ENCODE peak calls at places on chromosomes 11 and 22, in six cellular contexts. I, X, R, Z, Q and W are unnamed samples.

GRCh38 chr11:93822359-93822758 is 28.1 kb downstream of the VSTM5 start:
- DNase-seq in I (no peak), X (no peak), R (no peak), Z (no peak), Q (no peak), W (no peak)

GRCh38 chr11:37504925-37505324 is 906.9 kb upstream of the RAG2 start:
- DNase-seq in I (no peak), X (no peak), R (no peak), Z (no peak), Q (no peak), W (no peak)

GRCh38 chr11:30155428-30155827 is 75.4 kb upstream of the FSHB start:
- DNase-seq in I (no peak), X (no peak), R (no peak), Z (no peak), Q (no peak), W (no peak)

GRCh38 chr11:96061730-96062524 is 138.0 kb upstream of the MTMR2 start:
- DNase-seq in I (no peak), X (no peak), R (no peak), Z (no peak), Q (peak; percentile 56), W (no peak)

GRCh38 chr11:116701297-116701801 is 71.4 kb downstream of the BUD13 start:
- DNase-seq in I (no peak), X (no peak), R (no peak), Z (no peak), Q (no peak), W (no peak)

GRCh38 chr22:38531251-38531956 is 25.3 kb upstream of the DDX17 start:
- DNase-seq in I (no peak), X (no peak), R (no peak), Z (no peak), Q (no peak), W (no peak)

GRCh38 chr11:76669901-76670474 is 559 bp downstream of the LRRC32 start:
- DNase-seq in I (no peak), X (no peak), R (no peak), Z (no peak), Q (no peak), W (peak; percentile 14)

GRCh38 chr11:2084721-2085120 is 54.5 kb downstream of the IGF2 start:
- DNase-seq in I (no peak), X (no peak), R (no peak), Z (no peak), Q (no peak), W (no peak)

GRCh38 chr11:15625691-15626090 is 511.0 kb downstream of the INSC start:
- DNase-seq in I (no peak), X (no peak), R (no peak), Z (no peak), Q (no peak), W (no peak)

GRCh38 chr11:2214527-2215229 is 43.1 kb upstream of the TH start:
- DNase-seq in I (no peak), X (peak; percentile 3), R (no peak), Z (no peak), Q (peak; percentile 16), W (no peak)

GRCh38 chr22:33427461-33427860 is 369.3 kb upstream of the SYN3 start:
- DNase-seq in I (no peak), X (no peak), R (no peak), Z (no peak), Q (no peak), W (no peak)

GRCh38 chr22:29702931-29703594 is 16.7 kb upstream of the CABP7 start:
- DNase-seq in I (no peak), X (no peak), R (no peak), Z (no peak), Q (no peak), W (no peak)

GRCh38 chr11:59615637-59616395 is at the start of gene OSBP:
- DNase-seq in I (peak; percentile 86), X (peak; percentile 99), R (peak; percentile 100), Z (peak; percentile 100), Q (peak; percentile 99), W (peak; percentile 89)

GRCh38 chr11:77779935-77780334 is 40.6 kb downstream of the RSF1 start:
- DNase-seq in I (no peak), X (no peak), R (no peak), Z (no peak), Q (peak; percentile 29), W (no peak)

GRCh38 chr11:34309970-34310369 is 47.8 kb downstream of the ABTB2 start:
- DNase-seq in I (no peak), X (no peak), R (no peak), Z (no peak), Q (peak; percentile 38), W (no peak)

GRCh38 chr11:34311126-34311525 is 46.7 kb downstream of the ABTB2 start:
- DNase-seq in I (no peak), X (no peak), R (no peak), Z (no peak), Q (no peak), W (no peak)

GRCh38 chr11:34314176-34314575 is 43.6 kb downstream of the ABTB2 start:
- DNase-seq in I (no peak), X (no peak), R (no peak), Z (no peak), Q (no peak), W (no peak)

GRCh38 chr11:34315006-34315793 is 42.6 kb downstream of the ABTB2 start:
- DNase-seq in I (no peak), X (no peak), R (no peak), Z (no peak), Q (no peak), W (no peak)

GRCh38 chr11:34313099-34313517 is 44.7 kb downstream of the ABTB2 start:
- DNase-seq in I (peak; percentile 31), X (no peak), R (no peak), Z (peak; percentile 40), Q (no peak), W (peak; percentile 45)
- TF ChIP-seq TAF1 in I (no peak), X (no peak), R (no peak), Z (no peak), Q (no peak), W (no peak)

DNA sequence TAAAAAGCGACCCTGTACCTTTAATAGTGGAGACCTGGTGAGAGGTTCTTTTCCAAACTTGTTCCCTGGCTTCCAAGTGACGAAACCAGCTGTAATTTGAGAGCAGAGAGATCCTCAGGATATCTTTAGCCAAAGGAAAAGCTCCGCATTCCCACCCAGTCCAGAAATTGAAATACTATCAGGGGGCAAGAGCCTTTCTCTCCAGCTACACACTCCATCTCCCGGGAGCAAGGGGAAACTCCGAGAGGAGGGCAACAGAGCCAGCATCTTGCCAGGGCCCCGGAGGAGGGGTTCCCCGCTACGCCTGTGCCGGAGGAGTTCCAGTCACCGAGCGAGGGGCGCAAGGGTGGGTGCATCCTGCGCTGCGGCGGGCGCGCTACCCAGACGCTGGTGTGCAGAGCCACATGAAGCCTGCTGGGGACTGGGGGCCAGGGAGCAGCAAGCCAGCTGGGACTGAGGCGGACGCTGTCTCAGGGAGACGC is at the start of gene FIBIN:
- DNase-seq in I (no peak), X (no peak), R (no peak), Z (no peak), Q (no peak), W (no peak)
- TF ChIP-seq POLR2AphosphoS5 in I (no peak), X (no peak), R (no peak), Z (no peak), Q (no peak), W (no peak)

GRCh38 chr11:68127791-68128681 is 6.8 kb upstream of the CHKA start:
- DNase-seq in I (no peak), X (peak; percentile 86), R (peak; percentile 94), Z (no peak), Q (peak; percentile 90), W (no peak)
- TF ChIP-seq POLR2A in I (no peak), X (peak; percentile 32), R (no peak), Z (no peak), Q (no peak), W (no peak)

DNA sequence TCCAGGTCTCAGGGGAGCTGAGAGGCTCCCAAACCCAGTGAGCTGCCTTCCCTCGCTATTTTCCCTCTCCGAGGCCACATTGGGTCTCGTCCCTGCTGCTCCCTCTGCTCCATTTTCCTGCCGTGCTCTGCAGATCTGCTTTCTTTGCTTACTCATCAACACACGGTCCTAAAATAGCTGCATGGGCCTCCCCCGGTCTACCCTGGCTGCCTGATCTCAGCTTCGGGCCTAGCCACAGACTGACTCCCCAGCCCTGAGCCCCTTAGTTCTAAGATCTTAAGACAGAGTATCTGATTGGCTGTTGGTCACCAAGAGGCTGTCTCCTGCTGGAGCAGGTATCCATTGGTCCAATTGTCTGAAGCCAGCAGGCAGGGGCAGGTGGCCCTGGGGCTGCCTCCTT is 53.7 kb upstream of the NECTIN1 start:
- DNase-seq in I (no peak), X (peak; percentile 45), R (no peak), Z (no peak), Q (no peak), W (no peak)
- TF ChIP-seq TAF1 in I (no peak), X (no peak), R (no peak), Z (no peak), Q (no peak), W (no peak)

GRCh38 chr22:27315833-27316232 is 485.7 kb downstream of the MN1 start:
- DNase-seq in I (no peak), X (no peak), R (no peak), Z (no peak), Q (no peak), W (no peak)

GRCh38 chr22:27310966-27311665 is 490.4 kb downstream of the MN1 start:
- DNase-seq in I (no peak), X (no peak), R (no peak), Z (no peak), Q (no peak), W (no peak)

GRCh38 chr22:27314276-27314807 is 487.2 kb downstream of the MN1 start:
- DNase-seq in I (no peak), X (peak; percentile 72), R (no peak), Z (no peak), Q (no peak), W (no peak)

GRCh38 chr22:27311666-27312566 is 489.6 kb downstream of the MN1 start:
- DNase-seq in I (no peak), X (no peak), R (no peak), Z (no peak), Q (no peak), W (no peak)

DNA sequence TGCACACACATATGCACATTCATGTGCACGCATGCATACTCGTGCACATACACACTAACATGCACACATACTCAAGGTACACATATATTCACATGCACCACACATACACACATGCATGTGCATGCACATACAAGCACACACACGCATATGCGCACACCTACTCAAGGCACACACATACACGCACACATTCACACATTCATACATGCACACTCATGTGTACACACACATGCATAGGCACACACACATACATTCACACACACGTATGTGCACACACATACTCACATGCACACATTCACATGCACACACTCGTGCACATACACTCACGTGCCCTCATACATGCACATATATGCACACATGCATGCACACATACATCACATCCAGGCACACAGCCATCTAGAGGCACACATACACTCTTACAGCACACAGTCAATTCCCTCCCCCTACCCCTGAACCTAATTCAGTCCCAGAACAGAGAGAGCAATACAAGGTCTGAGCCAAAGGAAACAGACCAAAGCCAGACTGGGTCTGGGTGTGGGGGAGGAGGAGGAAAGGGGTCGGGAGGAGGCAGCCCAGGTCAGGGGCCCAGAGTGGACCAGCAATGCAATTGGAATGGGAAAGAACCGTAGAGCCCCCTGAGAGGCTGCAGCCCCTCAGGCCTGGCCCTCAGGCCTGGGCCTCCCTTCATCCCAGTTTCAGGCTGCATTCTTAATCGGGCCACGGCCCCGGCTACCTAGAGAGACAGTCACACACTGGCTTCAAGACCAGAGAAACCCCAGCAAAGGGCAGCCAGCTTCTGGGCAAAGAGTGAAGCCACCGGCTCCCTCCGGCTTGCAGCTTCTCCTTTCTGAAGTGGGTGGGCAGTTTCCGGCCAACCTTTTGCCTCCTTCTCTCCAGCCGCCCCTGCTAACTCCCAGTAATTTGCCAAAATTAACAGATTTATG is 488.7 kb downstream of the MN1 start:
- DNase-seq in I (no peak), X (no peak), R (no peak), Z (no peak), Q (no peak), W (no peak)
- TF ChIP-seq POLR2AphosphoS5 in I (no peak), X (no peak), R (no peak), Z (no peak), Q (no peak), W (no peak)